ENCODE peak calls at places on chromosomes 2 and 18, in nine cellular contexts. O is Panc1; F is astrocyte; C is H9; E is pancreas; W is transverse colon; P is CD4-positive, alpha-beta memory T cell; D is upper lobe of right lung; A is right cardiac atrium. S is an unnamed sample. For H3K9me3 and H3K4me1, the result is how much of the 10 kb centered on the place peaks cover.

GRCh38 chr2:231672617-231673347 is 35.5 kb upstream of the PTMA start:
- DNase-seq in O (no peak), F (no peak), A (peak), P (no peak), E (no peak), C (peak), D (peak), W (peak), S (no peak)

GRCh38 chr18:13376841-13377351 is 158.3 kb downstream of the LDLRAD4 start:
- DNase-seq in F (no peak), O (no peak), P (peak), D (no peak), W (no peak), A (peak), C (no peak), E (no peak), S (no peak)

GRCh38 chr2:136495636-136496035 is 269.7 kb upstream of the THSD7B start:
- DNase-seq in P (no peak), O (no peak), A (no peak), D (no peak), C (no peak), F (no peak), E (no peak), W (no peak), S (no peak)

GRCh38 chr2:46096272-46096671 is 200.9 kb upstream of the EPAS1 start:
- DNase-seq in C (no peak), W (no peak), P (no peak), D (no peak), O (no peak), F (peak), E (no peak), A (no peak), S (no peak)

GRCh38 chr2:32495139-32495538 is 132.7 kb upstream of the TTC27 start:
- DNase-seq in D (no peak), O (no peak), W (no peak), E (no peak), P (no peak), A (no peak), C (no peak), F (peak), S (no peak)

GRCh38 chr18:6752200-6752873 is 22.8 kb downstream of the ARHGAP28 start:
- DNase-seq in W (no peak), C (peak), O (no peak), P (no peak), E (no peak), F (peak), A (peak), D (no peak), S (peak)

GRCh38 chr2:70182689-70183088 is 8.1 kb downstream of the C2orf42 start:
- DNase-seq in A (no peak), C (no peak), F (no peak), P (no peak), E (no peak), O (no peak), W (no peak), D (no peak), S (no peak)

GRCh38 chr2:235453605-235454151 is 40.2 kb upstream of the AGAP1 start:
- DNase-seq in W (no peak), F (no peak), E (no peak), O (no peak), A (no peak), D (no peak), C (no peak), P (no peak), S (no peak)

GRCh38 chr2:177599956-177600355 is 207.4 kb downstream of the AGPS start:
- DNase-seq in P (no peak), A (no peak), F (no peak), E (no peak), O (no peak), C (no peak), D (no peak), W (no peak), S (no peak)

GRCh38 chr2:239804161-239805042 is 220.7 kb downstream of the NDUFA10 start:
- DNase-seq in W (no peak), O (no peak), F (no peak), C (peak), P (no peak), D (peak), A (no peak), E (no peak), S (no peak)

GRCh38 chr2:6780765-6781274 is 84.9 kb downstream of the CMPK2 start:
- DNase-seq in W (peak), E (peak), C (no peak), A (peak), F (no peak), D (peak), P (no peak), O (no peak), S (no peak)

GRCh38 chr18:48575658-48576453 is 37.0 kb downstream of the CTIF start:
- DNase-seq in F (peak), W (no peak), O (no peak), E (no peak), C (no peak), A (no peak), P (no peak), D (no peak), S (no peak)

GRCh38 chr2:17583646-17584045 is 43.1 kb downstream of the VSNL1 start:
- DNase-seq in W (no peak), E (no peak), C (no peak), A (no peak), O (no peak), P (no peak), D (no peak), F (no peak), S (no peak)

GRCh38 chr2:167506395-167506794 is 618.1 kb downstream of the XIRP2 start:
- DNase-seq in O (no peak), D (no peak), F (peak), A (no peak), E (no peak), C (no peak), P (no peak), W (no peak), S (no peak)

GRCh38 chr18:13464432-13465125 is 246.0 kb downstream of the LDLRAD4 start:
- DNase-seq in D (peak), O (no peak), A (peak), W (peak), E (no peak), P (peak), F (peak), C (no peak), S (no peak)

GRCh38 chr2:225764346-225764745 is 364.8 kb downstream of the NYAP2 start:
- DNase-seq in O (no peak), F (peak), W (no peak), A (no peak), E (no peak), P (no peak), C (no peak), D (no peak), S (no peak)

GRCh38 chr2:177799531-177799930 is 273.0 kb downstream of the PDE11A start:
- DNase-seq in W (no peak), C (peak), F (peak), A (no peak), D (no peak), E (no peak), P (no peak), O (peak), S (peak)

GRCh38 chr2:231545105-231545902 is 15.1 kb upstream of the NMUR1 start:
- DNase-seq in D (peak), O (no peak), C (no peak), A (peak), F (peak), W (peak), P (peak), E (peak), S (no peak)

GRCh38 chr2:164849506-164849905 is 7.9 kb upstream of the COBLL1 start:
- DNase-seq in A (no peak), C (no peak), W (no peak), D (no peak), O (no peak), E (no peak), P (no peak), F (no peak), S (no peak)

GRCh38 chr2:222310747-222311320 is 12.0 kb upstream of the PAX3 start:
- DNase-seq in E (no peak), C (no peak), W (no peak), P (no peak), D (no peak), O (no peak), A (no peak), F (no peak), S (no peak)

GRCh38 chr18:51522338-51522737 is 324.9 kb upstream of the MEX3C start:
- DNase-seq in O (no peak), D (no peak), C (peak), A (no peak), E (no peak), W (no peak), F (no peak), P (no peak), S (no peak)

GRCh38 chr2:238912228-238912915 is 64.5 kb downstream of the TWIST2 start:
- DNase-seq in D (peak), C (no peak), P (no peak), E (no peak), W (no peak), A (no peak), F (no peak), O (no peak), S (no peak)

GRCh38 chr2:222672068-222672401 is 577 bp downstream of the MOGAT1 start:
- DNase-seq in C (no peak), D (no peak), P (no peak), F (no peak), E (no peak), O (no peak), W (no peak), A (no peak), S (no peak)

GRCh38 chr2:241980193-241980592 is 110.7 kb downstream of the RTP5 start:
- DNase-seq in F (no peak), D (no peak), A (no peak), C (no peak), W (peak), E (no peak), P (no peak), O (no peak), S (no peak)

GRCh38 chr18:45920367-45920766 is 46.8 kb downstream of the EPG5 start:
- DNase-seq in P (no peak), W (peak), E (peak), F (peak), D (peak), A (peak), O (no peak), C (no peak), S (no peak)

DNA sequence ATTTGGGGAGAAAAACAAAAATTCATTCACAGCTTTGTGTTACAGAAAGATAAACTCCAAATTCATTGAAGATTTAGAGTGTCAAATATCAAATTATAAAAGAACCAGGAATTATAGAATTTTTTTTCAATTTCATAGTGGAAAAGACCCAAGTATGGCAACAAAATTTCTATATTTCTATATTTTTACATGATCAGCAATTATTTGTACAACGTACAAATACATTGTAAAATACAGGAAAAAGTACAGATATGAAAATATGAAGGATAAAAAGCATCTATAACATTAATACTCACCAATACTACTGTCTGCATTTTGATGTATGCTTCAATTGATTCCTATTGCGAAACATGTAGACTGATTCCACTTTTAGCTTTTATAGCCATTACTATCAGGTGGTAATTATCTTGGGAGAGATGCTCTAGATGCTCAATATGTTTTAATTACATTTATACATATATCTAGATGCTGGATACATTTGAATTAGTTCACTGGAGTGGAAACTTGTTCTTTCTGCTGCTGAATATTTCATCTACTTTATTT is 4.0 kb downstream of the SH3YL1 start:
- DNase-seq in E (no peak), F (no peak), D (no peak), O (no peak), W (no peak), P (no peak), A (no peak), C (no peak), S (no peak)
- H3K9me3 ChIP-seq in E (under half), F (under half), D (under half), O (under half), W (under half), P (under half), A (under half), C (under half), S (under half)

GRCh38 chr2:187546762-187547333 is 7.4 kb downstream of the TFPI start:
- DNase-seq in E (no peak), W (no peak), O (no peak), D (no peak), A (no peak), P (no peak), C (no peak), F (peak), S (no peak)

GRCh38 chr2:187549193-187549592 is 5.0 kb downstream of the TFPI start:
- DNase-seq in O (no peak), A (no peak), C (no peak), F (no peak), W (no peak), P (no peak), D (no peak), E (no peak), S (no peak)

GRCh38 chr2:187547353-187547979 is 6.8 kb downstream of the TFPI start:
- DNase-seq in C (no peak), O (no peak), F (peak), D (no peak), E (peak), A (peak), W (peak), P (no peak), S (no peak)

GRCh38 chr2:187549951-187550555 is 4.2 kb downstream of the TFPI start:
- DNase-seq in D (no peak), F (no peak), W (no peak), C (no peak), A (no peak), O (no peak), E (no peak), P (no peak), S (no peak)

GRCh38 chr2:187548658-187549057 is 5.6 kb downstream of the TFPI start:
- DNase-seq in P (no peak), E (no peak), C (no peak), A (no peak), F (no peak), D (no peak), O (no peak), W (no peak), S (no peak)
- H3K4me1 ChIP-seq in P (under half), E (half or more), C (under half), A (under half), F (under half), D (under half), O (half or more), W (under half), S (under half)

GRCh38 chr2:56763683-56764082 is 579.9 kb downstream of the CCDC85A start:
- DNase-seq in O (no peak), F (no peak), E (no peak), W (no peak), D (no peak), C (no peak), A (no peak), P (no peak), S (no peak)
- H3K9me3 ChIP-seq in O (under half), F (under half), E (under half), W (under half), D (under half), C (under half), A (under half), P (under half), S (under half)

GRCh38 chr18:74286106-74286856 is 5.5 kb downstream of the CYB5A start:
- DNase-seq in E (peak), P (no peak), F (no peak), A (no peak), C (no peak), W (no peak), D (no peak), O (no peak), S (no peak)
- H3K4me1 ChIP-seq in E (under half), P (under half), F (under half), A (under half), C (under half), W (half or more), D (half or more), O (under half), S (under half)

S was measured in iPS DF 6.9.